ENCODE peak calls at places on chromosomes 7 and 10, in seven cellular contexts. W, Q, N, S, F, M and J are unnamed samples.

GRCh38 chr7:64618785-64619456 is 47.0 kb upstream of the ZNF107 start:
- DNase-seq in M (peak), F (peak), W (peak), Q (no peak), N (no peak), S (no peak), J (peak)

GRCh38 chr7:86815556-86815955 is 171.8 kb downstream of the GRM3 start:
- DNase-seq in S (no peak), Q (no peak), W (no peak), M (no peak), N (no peak), F (no peak), J (no peak)

GRCh38 chr10:17599089-17599488 is 18.1 kb downstream of the HACD1 start:
- DNase-seq in M (peak), S (no peak), W (peak), N (peak), Q (no peak), F (peak), J (peak)

GRCh38 chr10:27258838-27259532 is 18.4 kb upstream of the ACBD5 start:
- DNase-seq in Q (peak), W (no peak), M (no peak), S (no peak), F (peak), N (no peak), J (no peak)

GRCh38 chr7:98084631-98085030 is 22.0 kb upstream of the LMTK2 start:
- DNase-seq in F (no peak), M (no peak), W (no peak), N (no peak), Q (no peak), S (no peak), J (no peak)

GRCh38 chr10:101287922-101288638 is 58.8 kb upstream of the LBX1 start:
- DNase-seq in F (peak), M (no peak), Q (peak), N (no peak), S (no peak), W (peak), J (peak)

GRCh38 chr7:139099181-139099947 is 10.2 kb downstream of the ZC3HAV1 start:
- DNase-seq in N (no peak), Q (no peak), F (no peak), M (no peak), W (peak), S (no peak), J (peak)

GRCh38 chr7:83015921-83016320 is 146.8 kb downstream of the PCLO start:
- DNase-seq in S (no peak), N (no peak), F (no peak), M (no peak), W (no peak), Q (no peak), J (no peak)

GRCh38 chr10:97028126-97028831 is 157.5 kb downstream of the SLIT1 start:
- DNase-seq in F (no peak), N (no peak), W (peak), S (no peak), M (no peak), Q (no peak), J (peak)

GRCh38 chr7:74400420-74401136 is 53.1 kb upstream of the GTF2IRD1 start:
- DNase-seq in W (no peak), M (no peak), N (no peak), S (no peak), F (no peak), Q (peak), J (no peak)

GRCh38 chr10:48935141-48935540 is 4.5 kb downstream of the LRRC18 start:
- DNase-seq in S (no peak), Q (peak), W (no peak), N (no peak), M (no peak), F (peak), J (no peak)

GRCh38 chr10:117548191-117548668 is 5.7 kb downstream of the EMX2 start:
- DNase-seq in S (no peak), Q (no peak), W (no peak), M (no peak), F (peak), N (no peak), J (no peak)

GRCh38 chr7:71636329-71636728 is 504.4 kb downstream of the GALNT17 start:
- DNase-seq in M (no peak), S (no peak), N (no peak), F (peak), Q (peak), W (no peak), J (peak)

GRCh38 chr10:14588084-14588937 is 186.4 kb downstream of the FAM107B start:
- DNase-seq in M (peak), S (no peak), Q (peak), W (peak), F (no peak), N (no peak), J (peak)

GRCh38 chr10:103506061-103506460 is 12.6 kb downstream of the NEURL1 start:
- DNase-seq in S (no peak), N (no peak), Q (peak), W (no peak), F (no peak), M (no peak), J (no peak)

GRCh38 chr10:129467346-129468119 is 492 bp downstream of the MGMT start:
- DNase-seq in S (no peak), M (no peak), Q (no peak), F (no peak), W (peak), N (no peak), J (peak)

GRCh38 chr10:131126321-131127121 is 185.0 kb downstream of the TCERG1L start:
- DNase-seq in N (no peak), Q (peak), S (no peak), F (peak), W (no peak), M (no peak), J (no peak)

GRCh38 chr7:80960228-80960627 is 41.4 kb upstream of the SEMA3C start:
- DNase-seq in M (no peak), W (no peak), F (no peak), N (no peak), S (no peak), Q (no peak), J (no peak)

DNA sequence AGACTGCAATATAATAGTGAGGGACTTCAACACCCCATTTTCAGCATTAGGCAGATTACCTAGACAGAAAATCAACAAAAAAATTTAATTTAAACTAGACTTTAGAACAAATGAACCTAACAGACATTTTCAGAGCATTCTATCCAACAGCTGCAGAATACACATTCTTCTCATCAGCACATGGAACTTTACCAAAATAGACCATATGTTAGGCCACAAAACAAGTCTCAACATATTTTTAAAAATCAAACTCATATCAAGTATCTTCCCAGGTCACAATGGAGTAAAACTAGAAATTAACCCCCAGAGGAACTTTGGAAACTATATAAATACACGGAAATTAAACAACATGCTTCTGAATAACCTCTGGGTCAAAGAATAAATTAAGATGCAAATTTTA is 169.6 kb downstream of the MTERF1 start:
- DNase-seq in W (no peak), S (no peak), N (no peak), F (no peak), Q (no peak), M (no peak), J (no peak)
- H3K18ac ChIP-seq in W (no peak), S (no peak), N (no peak), F (no peak), Q (no peak), M (no peak), J (no peak)

GRCh38 chr7:129041929-129042200 is 13.0 kb downstream of the TNPO3 start:
- DNase-seq in N (no peak), F (no peak), Q (no peak), M (no peak), W (no peak), S (no peak), J (no peak)

GRCh38 chr7:129047761-129048160 is 7.2 kb downstream of the TNPO3 start:
- DNase-seq in N (no peak), M (no peak), W (no peak), F (no peak), S (no peak), Q (no peak), J (peak)

GRCh38 chr7:129037585-129037984 is 17.3 kb downstream of the TNPO3 start:
- DNase-seq in N (no peak), M (no peak), Q (no peak), S (no peak), F (peak), W (no peak), J (no peak)

GRCh38 chr7:129041142-129041928 is 13.6 kb downstream of the TNPO3 start:
- DNase-seq in Q (no peak), S (no peak), M (no peak), N (peak), F (no peak), W (no peak), J (no peak)

GRCh38 chr7:129043012-129043411 is 11.9 kb downstream of the TNPO3 start:
- DNase-seq in M (no peak), F (no peak), S (no peak), N (no peak), Q (no peak), W (no peak), J (no peak)
- H3K18ac ChIP-seq in M (no peak), F (no peak), S (no peak), N (no peak), Q (no peak), W (no peak), J (no peak)

DNA sequence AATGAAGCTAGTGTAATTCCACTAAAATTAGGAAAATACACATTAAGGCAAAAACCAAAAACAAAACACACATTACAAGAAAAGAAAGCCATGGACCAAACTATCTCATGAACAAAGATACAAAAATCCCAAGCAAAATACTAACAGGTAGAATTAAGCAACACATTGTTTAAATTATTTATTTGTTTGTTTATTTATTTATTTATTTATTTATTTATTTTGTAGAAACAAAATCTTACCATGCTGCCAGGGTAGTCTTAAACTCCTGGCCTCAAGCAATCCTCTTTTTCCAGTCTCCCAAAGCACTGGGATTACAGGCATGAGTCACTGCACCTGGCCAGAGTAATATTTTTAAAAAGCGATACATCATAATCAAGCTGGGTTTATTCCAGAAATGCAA is 6.8 kb upstream of the SLC29A3 start:
- DNase-seq in N (no peak), W (no peak), S (no peak), Q (no peak), F (no peak), M (no peak), J (no peak)
- H3K18ac ChIP-seq in N (no peak), W (no peak), S (no peak), Q (no peak), F (no peak), M (no peak), J (no peak)

GRCh38 chr10:5567477-5567876 is 42.7 kb downstream of the CALML3 start:
- DNase-seq in N (no peak), M (no peak), S (no peak), W (no peak), Q (no peak), F (no peak), J (no peak)
- H3K18ac ChIP-seq in N (no peak), M (no peak), S (no peak), W (no peak), Q (no peak), F (no peak), J (no peak)

GRCh38 chr7:92762853-92763252 is 73.5 kb downstream of the CDK6 start:
- DNase-seq in F (no peak), Q (no peak), S (no peak), N (no peak), W (no peak), M (no peak), J (no peak)

GRCh38 chr7:92766461-92767003 is 69.8 kb downstream of the CDK6 start:
- DNase-seq in M (peak), S (no peak), N (no peak), W (peak), F (no peak), Q (no peak), J (peak)

GRCh38 chr7:92767427-92767826 is 68.9 kb downstream of the CDK6 start:
- DNase-seq in S (no peak), Q (no peak), F (no peak), N (no peak), W (peak), M (no peak), J (peak)

GRCh38 chr7:92763636-92764423 is 72.5 kb downstream of the CDK6 start:
- DNase-seq in W (peak), F (peak), Q (peak), S (peak), M (peak), N (no peak), J (peak)

DNA sequence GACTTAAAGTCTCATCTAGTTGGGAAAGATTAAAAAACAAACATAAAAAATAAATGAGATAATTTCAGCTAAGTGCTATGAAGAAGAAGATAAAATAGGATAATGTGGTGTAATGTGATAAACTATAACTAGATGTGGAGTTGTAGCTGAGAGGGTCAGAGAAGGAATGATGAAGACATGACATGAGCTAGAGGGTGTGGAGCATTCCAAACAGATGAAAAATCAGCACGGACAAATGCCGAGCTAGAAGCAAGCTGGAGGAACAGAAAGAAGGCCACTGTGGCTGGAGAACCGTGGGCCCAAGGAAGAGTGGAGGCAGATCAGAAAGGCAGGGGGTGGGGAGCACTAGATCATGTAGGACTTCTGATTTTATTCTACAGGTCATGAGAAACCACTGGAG is 70.6 kb downstream of the CDK6 start:
- DNase-seq in W (peak), F (peak), S (no peak), M (peak), N (no peak), Q (no peak), J (peak)
- H3K18ac ChIP-seq in W (peak), F (no peak), S (peak), M (no peak), N (no peak), Q (peak), J (no peak)

GRCh38 chr10:3270597-3270996 is 98.0 kb upstream of the PITRM1 start:
- DNase-seq in W (no peak), Q (no peak), F (no peak), N (no peak), M (peak), S (no peak), J (no peak)
- H3K18ac ChIP-seq in W (no peak), Q (no peak), F (no peak), N (peak), M (no peak), S (no peak), J (no peak)

DNA sequence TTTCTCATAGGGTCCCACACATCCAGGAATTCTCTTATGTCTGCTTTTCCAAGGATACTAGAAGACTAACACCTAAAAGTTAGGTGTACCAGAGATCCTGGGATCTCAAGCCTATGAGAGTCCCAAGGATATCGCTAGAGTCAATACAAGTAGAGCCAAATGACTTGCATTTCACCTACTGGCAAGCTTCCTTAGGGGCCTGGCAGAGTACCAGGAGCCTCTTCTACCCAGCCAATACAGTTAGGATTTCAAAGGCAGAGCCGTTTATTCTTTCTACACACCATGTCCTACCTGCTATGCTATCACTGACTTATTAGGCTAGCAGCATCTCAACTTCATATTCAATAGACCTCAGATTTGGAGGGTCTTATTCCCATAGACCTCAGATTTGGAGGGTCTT is 53.5 kb upstream of the UNC5B start:
- DNase-seq in F (no peak), M (no peak), S (no peak), Q (no peak), N (no peak), W (no peak), J (no peak)
- H3K18ac ChIP-seq in F (no peak), M (no peak), S (no peak), Q (no peak), N (no peak), W (no peak), J (no peak)